ENCODE peak calls at places on chromosomes 11 and 22, in six cellular contexts. J is naive thymus-derived CD4-positive, alpha-beta T cell; T is GM12865; H is H7; Z is OCI-LY7; M is GM06990. N is an unnamed sample.

GRCh38 chr22:29225422-29226090 is 19.9 kb downstream of the EMID1 start:
- DNase-seq in H (peak), M (no peak), T (no peak), Z (no peak), J (no peak), N (no peak)

GRCh38 chr22:21448627-21449416 is 18.4 kb upstream of the TMEM191C start:
- DNase-seq in T (no peak), Z (no peak), H (no peak), M (no peak), J (no peak), N (no peak)

GRCh38 chr11:23206736-23207336 is 346.6 kb upstream of the CCDC179 start:
- DNase-seq in J (no peak), Z (no peak), H (no peak), M (no peak), T (no peak), N (no peak)

GRCh38 chr22:49084203-49084602 is 743.5 kb downstream of the BRD1 start:
- DNase-seq in T (no peak), M (no peak), Z (no peak), J (no peak), H (no peak), N (peak)

GRCh38 chr11:119282495-119282894 is 34.4 kb downstream of the MCAM start:
- DNase-seq in T (no peak), H (no peak), M (no peak), Z (no peak), J (no peak), N (peak)

GRCh38 chr11:41842673-41843072 is 383.2 kb upstream of the LRRC4C start:
- DNase-seq in Z (no peak), M (no peak), H (no peak), T (no peak), J (no peak), N (no peak)

GRCh38 chr22:46769191-46769675 is 6.8 kb downstream of the TBC1D22A start:
- DNase-seq in M (peak), T (peak), J (no peak), H (no peak), Z (peak), N (no peak)

GRCh38 chr11:65439331-65440181 is 17.0 kb downstream of the NEAT1 start:
- DNase-seq in T (no peak), J (no peak), M (peak), Z (no peak), H (no peak), N (no peak)

GRCh38 chr11:64409707-64410395 is 50.9 kb downstream of the RPS6KA4 start:
- DNase-seq in J (no peak), Z (no peak), H (peak), T (no peak), M (no peak), N (no peak)

GRCh38 chr11:30608534-30608933 is 22.4 kb upstream of the MPPED2 start:
- DNase-seq in J (no peak), Z (no peak), T (no peak), M (no peak), H (no peak), N (no peak)

GRCh38 chr11:85182437-85183109 is 444.6 kb downstream of the DLG2 start:
- DNase-seq in J (no peak), M (no peak), T (peak), Z (peak), H (peak), N (peak)

GRCh38 chr11:6746086-6746618 is 25.6 kb downstream of the OR2AG2 start:
- DNase-seq in Z (peak), H (no peak), J (peak), T (peak), M (peak), N (peak)

GRCh38 chr11:72668645-72669347 is 5.4 kb downstream of the PDE2A start:
- DNase-seq in H (no peak), J (peak), M (peak), T (peak), Z (no peak), N (peak)

GRCh38 chr11:2425506-2425905 is 18.8 kb downstream of the TRPM5 start:
- DNase-seq in Z (no peak), H (no peak), J (no peak), M (no peak), T (no peak), N (no peak)

GRCh38 chr11:111412293-111412692 is 33.2 kb upstream of the POU2AF1 start:
- DNase-seq in Z (no peak), J (no peak), H (no peak), T (no peak), M (no peak), N (no peak)

GRCh38 chr11:3047637-3048036 is 9.6 kb downstream of the CARS1 start:
- DNase-seq in J (no peak), T (no peak), M (no peak), Z (no peak), H (no peak), N (no peak)

GRCh38 chr11:71988050-71988449 is 10.7 kb upstream of the IL18BP start:
- DNase-seq in T (no peak), H (no peak), M (no peak), J (no peak), Z (no peak), N (no peak)

GRCh38 chr22:27372969-27373670 is 428.4 kb downstream of the MN1 start:
- DNase-seq in T (peak), H (peak), J (no peak), Z (peak), M (no peak), N (no peak)
- H3K4me3 ChIP-seq in T (no peak), H (no peak), J (no peak), Z (peak), M (no peak), N (no peak)

GRCh38 chr11:12845739-12846358 is 163.3 kb upstream of the RASSF10 start:
- DNase-seq in M (no peak), H (peak), Z (peak), J (no peak), T (no peak), N (no peak)
- H3K4me3 ChIP-seq in M (no peak), H (no peak), Z (peak), J (no peak), T (no peak), N (no peak)

GRCh38 chr11:43578346-43579170 is 102.0 kb upstream of the HSD17B12 start:
- DNase-seq in Z (no peak), T (no peak), H (peak), J (no peak), M (no peak), N (no peak)

GRCh38 chr11:43580735-43581369 is 99.7 kb upstream of the HSD17B12 start:
- DNase-seq in J (no peak), Z (no peak), T (no peak), M (no peak), H (peak), N (no peak)

GRCh38 chr11:43579919-43580276 is 100.6 kb upstream of the HSD17B12 start:
- DNase-seq in J (no peak), M (no peak), H (peak), Z (no peak), T (no peak), N (no peak)

GRCh38 chr11:43577566-43578264 is 102.8 kb upstream of the HSD17B12 start:
- DNase-seq in H (no peak), Z (no peak), J (no peak), M (no peak), T (no peak), N (no peak)

GRCh38 chr11:43579171-43579918 is 101.2 kb upstream of the HSD17B12 start:
- DNase-seq in H (peak), M (peak), T (peak), J (peak), Z (peak), N (peak)
- H3K4me3 ChIP-seq in H (peak), M (peak), T (peak), J (peak), Z (peak), N (peak)

DNA sequence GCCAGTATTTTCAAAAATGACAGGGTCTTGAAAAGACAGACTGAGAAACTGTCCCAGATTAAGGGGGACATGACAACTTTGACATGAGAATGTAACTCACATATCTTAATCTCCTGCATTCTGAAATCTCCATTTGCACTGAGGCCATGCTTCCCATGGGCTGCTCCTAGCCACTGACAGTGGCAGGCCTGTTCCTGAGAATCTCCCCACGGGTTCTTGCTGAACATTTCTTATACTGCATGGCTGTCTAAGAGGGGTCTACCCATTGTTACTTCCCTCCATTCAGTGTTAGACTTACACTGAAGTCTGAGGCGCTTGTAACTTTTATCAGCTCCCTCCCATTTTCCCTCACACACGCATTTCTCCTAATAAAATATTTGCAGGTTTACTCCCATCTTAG is 1.5 kb downstream of the CEP295 start:
- DNase-seq in Z (no peak), T (no peak), M (no peak), J (no peak), H (no peak), N (no peak)
- H3K4me3 ChIP-seq in Z (peak), T (peak), M (peak), J (no peak), H (no peak), N (peak)

GRCh38 chr22:47842119-47842518 is 1079.7 kb downstream of the TBC1D22A start:
- DNase-seq in Z (peak), T (no peak), J (no peak), H (peak), M (peak), N (no peak)
- H3K4me3 ChIP-seq in Z (no peak), T (no peak), J (no peak), H (no peak), M (no peak), N (no peak)

DNA sequence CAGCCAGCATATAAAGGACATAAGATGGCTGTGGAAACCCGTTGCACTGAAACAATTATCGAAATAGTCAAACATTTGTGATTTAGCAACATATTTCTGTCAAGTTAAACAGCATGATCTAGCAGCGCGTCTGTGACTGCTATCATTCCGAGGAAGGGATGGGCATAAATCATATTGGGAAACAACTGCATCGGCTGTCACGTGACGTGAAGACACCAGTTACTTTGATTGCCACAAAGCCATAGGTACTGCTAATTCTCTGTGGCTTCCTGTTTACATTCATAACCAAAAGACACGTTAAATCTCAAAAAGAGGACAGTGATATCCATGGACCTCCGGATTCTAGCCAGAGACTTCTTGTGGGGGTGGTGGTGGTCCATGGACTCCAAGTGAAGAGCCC is 87.8 kb downstream of the CACNA1I start:
- DNase-seq in H (no peak), T (no peak), M (no peak), J (no peak), Z (no peak), N (peak)
- H3K4me3 ChIP-seq in H (no peak), T (no peak), M (no peak), J (peak), Z (no peak), N (no peak)

GRCh38 chr22:32204211-32204855 is 540 bp downstream of the RFPL2 start:
- DNase-seq in T (no peak), H (peak), M (no peak), J (no peak), Z (no peak), N (no peak)
- H3K4me3 ChIP-seq in T (no peak), H (peak), M (no peak), J (peak), Z (no peak), N (no peak)

N was measured in Jurkat, Clone E6-1.